ENCODE peak calls at places on chromosome 6, in ten cellular contexts. A is spleen, M is foreskin fibroblast, X is MCF 10A, B is chondrocyte, T is left ventricle myocardium inferior, P is ovary, G is A673, W is dorsolateral prefrontal cortex, L is AG10803. V is an unnamed sample.

GRCh38 chr6:155415953-155416352 is 39.7 kb downstream of the NOX3 start:
- DNase-seq in A (no peak), X (no peak), G (no peak), W (no peak), M (no peak), L (no peak), B (no peak), T (no peak), P (no peak), V (no peak)

GRCh38 chr6:161486903-161487531 is 213.2 kb upstream of the AGPAT4 start:
- DNase-seq in B (no peak), A (no peak), T (no peak), W (no peak), P (no peak), L (no peak), G (no peak), X (peak), M (no peak), V (no peak)

GRCh38 chr6:5164092-5164491 is 79.0 kb downstream of the PPP1R3G start:
- DNase-seq in M (no peak), P (no peak), X (no peak), W (no peak), G (no peak), T (no peak), B (no peak), A (no peak), L (no peak), V (no peak)

GRCh38 chr6:87705070-87705691 is 3.1 kb upstream of the AKIRIN2 start:
- DNase-seq in G (no peak), W (no peak), M (no peak), B (no peak), L (no peak), T (no peak), X (no peak), A (no peak), P (no peak), V (no peak)

GRCh38 chr6:106421491-106421890 is 61.0 kb downstream of the CRYBG1 start:
- DNase-seq in X (no peak), P (no peak), M (no peak), L (no peak), G (no peak), B (no peak), W (no peak), T (no peak), A (no peak), V (no peak)

GRCh38 chr6:26215200-26216014 is 128.2 kb downstream of the HFE start:
- DNase-seq in M (no peak), X (peak), G (peak), B (no peak), T (no peak), P (no peak), A (peak), W (no peak), L (no peak), V (no peak)

GRCh38 chr6:85669735-85670194 is 27.1 kb upstream of the SYNCRIP start:
- DNase-seq in L (peak), M (peak), P (no peak), G (no peak), A (no peak), T (no peak), B (no peak), W (no peak), X (peak), V (no peak)

GRCh38 chr6:98136333-98136732 is 698.0 kb upstream of the POU3F2 start:
- DNase-seq in P (no peak), W (no peak), L (no peak), T (no peak), G (no peak), A (no peak), X (no peak), M (no peak), B (no peak), V (no peak)

GRCh38 chr6:41413250-41413649 is 77.8 kb downstream of the NCR2 start:
- DNase-seq in A (no peak), W (no peak), X (no peak), B (no peak), P (no peak), G (no peak), L (no peak), T (no peak), M (no peak), V (no peak)

GRCh38 chr6:130560231-130560630 is 194.4 kb downstream of the TMEM200A start:
- DNase-seq in B (no peak), X (no peak), W (no peak), T (no peak), G (no peak), A (no peak), P (no peak), M (peak), L (peak), V (no peak)

GRCh38 chr6:18096423-18096822 is 26.1 kb downstream of the NHLRC1 start:
- DNase-seq in T (no peak), X (no peak), A (no peak), M (no peak), G (no peak), L (no peak), W (no peak), P (no peak), B (no peak), V (no peak)

GRCh38 chr6:34508425-34508824 is 42.5 kb downstream of the PACSIN1 start:
- DNase-seq in W (no peak), A (no peak), P (no peak), X (no peak), M (no peak), L (no peak), B (no peak), T (no peak), G (no peak), V (no peak)
- TF ChIP-seq CTCF in W (no peak), A (no peak), P (no peak), X (no peak), M (no peak), L (no peak), B (peak), T (no peak), G (no peak), V (peak)

DNA sequence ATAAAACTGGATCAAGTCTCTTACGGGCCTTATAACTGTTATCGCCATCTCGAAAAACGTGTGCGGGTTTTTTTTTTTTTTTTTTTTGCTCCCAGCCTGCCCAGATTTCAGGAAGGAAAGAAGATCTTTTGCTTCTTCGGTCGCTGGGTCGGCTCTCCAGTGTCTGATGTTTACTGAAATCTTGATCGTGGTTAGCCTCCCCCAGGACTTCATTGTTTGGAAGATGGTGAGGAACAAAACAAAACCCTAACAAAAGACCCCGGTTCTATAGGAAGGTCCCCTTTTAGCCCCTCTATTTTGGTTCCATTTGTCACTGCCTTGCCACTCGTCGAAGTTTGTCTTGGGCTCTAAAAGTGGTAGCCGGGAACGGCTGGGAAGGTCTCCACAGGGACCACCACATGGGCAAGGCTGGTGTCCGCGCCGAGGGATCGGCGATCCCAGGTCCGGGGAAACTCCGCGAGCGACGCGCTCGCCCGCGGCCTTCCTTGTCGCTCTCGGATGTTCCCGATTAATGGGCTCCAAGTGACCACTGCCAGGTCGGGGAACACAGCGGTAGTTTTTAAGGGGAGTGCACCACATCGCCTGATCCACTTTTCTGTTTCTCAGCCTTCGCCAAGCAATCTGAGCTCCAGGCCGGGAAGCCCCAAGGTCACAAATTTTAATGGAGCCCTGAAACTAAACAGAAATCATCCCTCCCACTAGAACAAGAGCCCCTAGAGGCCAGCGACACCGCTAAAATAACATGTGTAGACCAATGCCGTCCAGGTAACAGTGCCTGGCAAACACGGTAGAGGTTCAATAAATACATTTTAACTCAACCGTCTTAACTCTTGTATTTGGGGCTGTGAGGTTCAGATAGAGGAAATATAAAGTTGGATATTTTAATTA is 27.0 kb downstream of the TRIM27 start:
- DNase-seq in M (no peak), A (peak), B (no peak), L (peak), T (peak), X (peak), G (peak), W (peak), P (peak), V (peak)
- TF ChIP-seq CTCF in M (peak), A (peak), B (peak), L (peak), T (peak), X (no peak), G (peak), W (no peak), P (no peak), V (peak)

GRCh38 chr6:37700266-37700973 is 2.7 kb upstream of the MDGA1 start:
- DNase-seq in G (no peak), L (no peak), M (no peak), A (no peak), P (no peak), X (no peak), B (no peak), T (no peak), W (no peak), V (no peak)

GRCh38 chr6:37696220-37696840 is 1.4 kb downstream of the MDGA1 start:
- DNase-seq in W (no peak), X (no peak), A (peak), M (peak), T (no peak), B (no peak), P (peak), G (no peak), L (peak), V (no peak)

GRCh38 chr6:37699138-37699766 is 1.6 kb upstream of the MDGA1 start:
- DNase-seq in X (no peak), W (no peak), G (no peak), T (no peak), A (no peak), P (no peak), L (no peak), B (no peak), M (no peak), V (no peak)

GRCh38 chr6:37696841-37697735 is 595 bp downstream of the MDGA1 start:
- DNase-seq in M (no peak), X (no peak), T (peak), L (peak), P (peak), B (no peak), W (no peak), A (peak), G (peak), V (peak)

DNA sequence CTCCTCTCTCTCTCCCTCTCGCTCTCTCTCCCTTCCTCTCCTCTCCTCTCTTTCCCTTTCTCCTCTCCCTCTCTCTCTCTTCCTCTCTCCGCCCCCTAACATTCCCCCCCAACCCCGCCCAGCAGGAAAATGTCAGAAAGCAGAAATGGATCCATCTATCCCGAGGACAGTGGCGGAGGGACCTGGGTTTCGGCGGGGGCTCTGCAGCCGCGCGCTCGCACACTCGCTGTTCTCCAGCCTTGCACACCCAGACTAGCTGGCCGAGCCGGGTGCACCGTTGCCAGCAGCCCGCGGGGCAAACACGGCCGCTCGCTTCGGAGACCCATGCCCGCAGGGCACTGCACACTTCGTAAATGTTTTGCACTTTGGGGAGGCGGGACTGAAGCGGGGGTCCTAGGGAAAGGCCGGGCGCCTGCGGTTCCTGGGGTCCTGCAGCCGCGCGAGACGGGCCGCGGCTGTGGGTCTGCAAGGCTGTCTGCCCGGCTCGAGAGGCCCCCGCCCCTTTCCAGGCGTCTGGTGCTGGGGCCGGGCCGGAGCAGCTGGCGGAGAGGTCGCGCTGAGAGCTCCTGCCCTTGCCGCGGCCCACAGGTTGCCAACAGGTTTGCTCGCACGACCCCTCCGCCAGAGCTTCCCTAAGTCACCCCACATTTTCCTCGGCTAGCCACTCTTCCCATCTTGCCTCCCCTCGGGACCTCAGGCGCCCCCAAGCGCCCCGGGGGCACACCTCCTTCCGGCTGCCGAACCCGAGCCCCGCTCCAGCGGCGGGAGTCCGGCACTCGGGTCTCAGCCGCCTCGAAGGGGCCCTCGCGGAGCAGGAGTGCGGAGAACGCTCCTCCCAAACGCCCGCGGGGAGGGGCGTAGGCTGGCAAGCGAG is 818 bp upstream of the MDGA1 start:
- DNase-seq in B (no peak), G (peak), X (peak), P (peak), A (peak), T (peak), M (no peak), L (peak), W (no peak), V (peak)
- TF ChIP-seq CTCF in B (no peak), G (no peak), X (no peak), P (no peak), A (no peak), T (no peak), M (no peak), L (no peak), W (no peak), V (peak)

DNA sequence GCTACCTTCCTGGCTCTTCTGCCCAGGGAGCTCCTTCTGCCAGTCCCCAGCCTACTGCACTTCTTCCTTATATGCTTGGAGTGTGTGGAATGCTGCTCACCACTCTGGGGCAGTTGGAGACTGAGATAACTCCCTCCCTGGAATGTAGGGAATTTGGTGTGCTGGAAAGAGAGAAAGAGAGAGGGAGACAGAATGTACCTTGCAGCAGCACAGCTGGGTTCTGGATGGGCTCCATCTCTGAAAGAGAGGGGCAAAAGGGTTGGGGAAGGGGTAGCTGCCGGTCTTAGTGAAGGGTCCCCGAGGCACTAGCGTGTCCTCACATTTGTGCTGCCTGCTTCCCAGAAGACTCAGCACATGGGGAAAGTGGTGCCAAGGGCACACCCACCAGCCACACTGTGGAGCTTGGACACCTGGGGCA is 40.2 kb upstream of the DDR1 start:
- DNase-seq in T (no peak), L (peak), B (no peak), M (no peak), G (no peak), A (no peak), P (no peak), W (no peak), X (no peak), V (no peak)
- TF ChIP-seq CTCF in T (no peak), L (peak), B (peak), M (no peak), G (no peak), A (no peak), P (no peak), W (no peak), X (no peak), V (no peak)